ENCODE peak calls at places on chromosomes 12 and 14, in nine cellular contexts. One of them, this sample, is unnamed.

GRCh38 chr14:67371247-67372148 is 11.4 kb downstream of the EIF2S1 start:
- DNase-seq in HCEC 1CT: no peak
- DNase-seq in HT-29: no peak
- DNase-seq in NCI-H1105: no peak
- DNase-seq in EL: no peak
- DNase-seq in pancreas: no peak
- DNase-seq in fibroblast of lung: peak
- DNase-seq in NCI-H146: no peak
- DNase-seq in sciatic nerve: no peak
- DNase-seq in this sample: no peak

GRCh38 chr12:3073438-3074255 is 3.5 kb upstream of the TSPAN9 start:
- DNase-seq in HCEC 1CT: peak
- DNase-seq in HT-29: peak
- DNase-seq in NCI-H1105: peak
- DNase-seq in EL: peak
- DNase-seq in pancreas: peak
- DNase-seq in fibroblast of lung: peak
- DNase-seq in NCI-H146: peak
- DNase-seq in sciatic nerve: peak
- DNase-seq in this sample: peak

GRCh38 chr12:128524439-128524838 is 257.5 kb downstream of the TMEM132C start:
- DNase-seq in HCEC 1CT: no peak
- DNase-seq in HT-29: no peak
- DNase-seq in NCI-H1105: no peak
- DNase-seq in EL: no peak
- DNase-seq in pancreas: no peak
- DNase-seq in fibroblast of lung: no peak
- DNase-seq in NCI-H146: peak
- DNase-seq in sciatic nerve: no peak
- DNase-seq in this sample: no peak

GRCh38 chr14:94625353-94625635 is 13.1 kb downstream of the SERPINA3 start:
- DNase-seq in HCEC 1CT: no peak
- DNase-seq in HT-29: no peak
- DNase-seq in NCI-H1105: no peak
- DNase-seq in EL: no peak
- DNase-seq in pancreas: no peak
- DNase-seq in fibroblast of lung: peak
- DNase-seq in NCI-H146: no peak
- DNase-seq in sciatic nerve: no peak
- DNase-seq in this sample: no peak

GRCh38 chr14:93002851-93003298 is 79.9 kb downstream of the CHGA start:
- DNase-seq in HCEC 1CT: no peak
- DNase-seq in HT-29: no peak
- DNase-seq in NCI-H1105: no peak
- DNase-seq in EL: no peak
- DNase-seq in pancreas: no peak
- DNase-seq in fibroblast of lung: no peak
- DNase-seq in NCI-H146: no peak
- DNase-seq in sciatic nerve: no peak
- DNase-seq in this sample: no peak

GRCh38 chr14:59355101-59355500 is 110.1 kb downstream of the GPR135 start:
- DNase-seq in HCEC 1CT: no peak
- DNase-seq in HT-29: no peak
- DNase-seq in NCI-H1105: no peak
- DNase-seq in EL: no peak
- DNase-seq in pancreas: no peak
- DNase-seq in fibroblast of lung: no peak
- DNase-seq in NCI-H146: no peak
- DNase-seq in sciatic nerve: no peak
- DNase-seq in this sample: no peak

GRCh38 chr12:15601210-15601800 is 187.9 kb downstream of the EPS8 start:
- DNase-seq in HCEC 1CT: peak
- DNase-seq in HT-29: peak
- DNase-seq in NCI-H1105: no peak
- DNase-seq in EL: peak
- DNase-seq in pancreas: no peak
- DNase-seq in fibroblast of lung: peak
- DNase-seq in NCI-H146: no peak
- DNase-seq in sciatic nerve: no peak
- DNase-seq in this sample: no peak

GRCh38 chr14:23388996-23389395 is 12.2 kb downstream of the CMTM5 start:
- DNase-seq in HCEC 1CT: no peak
- DNase-seq in HT-29: no peak
- DNase-seq in NCI-H1105: no peak
- DNase-seq in EL: no peak
- DNase-seq in pancreas: no peak
- DNase-seq in fibroblast of lung: no peak
- DNase-seq in NCI-H146: no peak
- DNase-seq in sciatic nerve: no peak
- DNase-seq in this sample: no peak

GRCh38 chr14:71415404-71415690 is 508.1 kb downstream of the PCNX1 start:
- DNase-seq in HCEC 1CT: peak
- DNase-seq in HT-29: no peak
- DNase-seq in NCI-H1105: no peak
- DNase-seq in EL: peak
- DNase-seq in pancreas: no peak
- DNase-seq in fibroblast of lung: peak
- DNase-seq in NCI-H146: no peak
- DNase-seq in sciatic nerve: no peak
- DNase-seq in this sample: no peak

GRCh38 chr14:100086361-100086760 is 21.1 kb downstream of the EVL start:
- DNase-seq in HCEC 1CT: no peak
- DNase-seq in HT-29: no peak
- DNase-seq in NCI-H1105: no peak
- DNase-seq in EL: no peak
- DNase-seq in pancreas: no peak
- DNase-seq in fibroblast of lung: no peak
- DNase-seq in NCI-H146: no peak
- DNase-seq in sciatic nerve: no peak
- DNase-seq in this sample: no peak

GRCh38 chr12:112584266-112584722 is 165.5 kb downstream of the PTPN11 start:
- DNase-seq in HCEC 1CT: no peak
- DNase-seq in HT-29: peak
- DNase-seq in NCI-H1105: no peak
- DNase-seq in EL: peak
- DNase-seq in pancreas: no peak
- DNase-seq in fibroblast of lung: no peak
- DNase-seq in NCI-H146: no peak
- DNase-seq in sciatic nerve: no peak
- DNase-seq in this sample: no peak

GRCh38 chr14:54314365-54315134 is 82.3 kb upstream of the CDKN3 start:
- DNase-seq in HCEC 1CT: no peak
- DNase-seq in HT-29: no peak
- DNase-seq in NCI-H1105: no peak
- DNase-seq in EL: no peak
- DNase-seq in pancreas: no peak
- DNase-seq in fibroblast of lung: no peak
- DNase-seq in NCI-H146: no peak
- DNase-seq in sciatic nerve: no peak
- DNase-seq in this sample: no peak

GRCh38 chr14:38662781-38663180 is 406.9 kb upstream of the CLEC14A start:
- DNase-seq in HCEC 1CT: no peak
- DNase-seq in HT-29: no peak
- DNase-seq in NCI-H1105: peak
- DNase-seq in EL: no peak
- DNase-seq in pancreas: no peak
- DNase-seq in fibroblast of lung: no peak
- DNase-seq in NCI-H146: peak
- DNase-seq in sciatic nerve: no peak
- DNase-seq in this sample: no peak

GRCh38 chr12:8709124-8709830 is 11.5 kb downstream of the RIMKLB start:
- DNase-seq in HCEC 1CT: no peak
- DNase-seq in HT-29: no peak
- DNase-seq in NCI-H1105: no peak
- DNase-seq in EL: peak
- DNase-seq in pancreas: no peak
- DNase-seq in fibroblast of lung: no peak
- DNase-seq in NCI-H146: no peak
- DNase-seq in sciatic nerve: no peak
- DNase-seq in this sample: no peak

GRCh38 chr14:20415723-20416622 is 2.7 kb upstream of the TEP1 start:
- DNase-seq in HCEC 1CT: peak
- DNase-seq in HT-29: peak
- DNase-seq in NCI-H1105: peak
- DNase-seq in EL: peak
- DNase-seq in pancreas: no peak
- DNase-seq in fibroblast of lung: peak
- DNase-seq in NCI-H146: peak
- DNase-seq in sciatic nerve: no peak
- DNase-seq in this sample: peak

GRCh38 chr12:18483723-18484325 is 222.5 kb downstream of the PIK3C2G start:
- DNase-seq in HCEC 1CT: no peak
- DNase-seq in HT-29: no peak
- DNase-seq in NCI-H1105: no peak
- DNase-seq in EL: no peak
- DNase-seq in pancreas: no peak
- DNase-seq in fibroblast of lung: no peak
- DNase-seq in NCI-H146: peak
- DNase-seq in sciatic nerve: no peak
- DNase-seq in this sample: no peak

GRCh38 chr12:49552014-49552413 is 13.2 kb downstream of the KCNH3 start:
- DNase-seq in HCEC 1CT: no peak
- DNase-seq in HT-29: no peak
- DNase-seq in NCI-H1105: no peak
- DNase-seq in EL: no peak
- DNase-seq in pancreas: peak
- DNase-seq in fibroblast of lung: no peak
- DNase-seq in NCI-H146: no peak
- DNase-seq in sciatic nerve: no peak
- DNase-seq in this sample: no peak

GRCh38 chr12:15613981-15614380 is 175.2 kb downstream of the EPS8 start:
- DNase-seq in HCEC 1CT: peak
- DNase-seq in HT-29: no peak
- DNase-seq in NCI-H1105: no peak
- DNase-seq in EL: peak
- DNase-seq in pancreas: no peak
- DNase-seq in fibroblast of lung: peak
- DNase-seq in NCI-H146: no peak
- DNase-seq in sciatic nerve: no peak
- DNase-seq in this sample: no peak

GRCh38 chr12:121181181-121181580 is 28.7 kb upstream of the P2RX4 start:
- DNase-seq in HCEC 1CT: peak
- DNase-seq in HT-29: no peak
- DNase-seq in NCI-H1105: no peak
- DNase-seq in EL: peak
- DNase-seq in pancreas: no peak
- DNase-seq in fibroblast of lung: peak
- DNase-seq in NCI-H146: no peak
- DNase-seq in sciatic nerve: no peak
- DNase-seq in this sample: no peak

GRCh38 chr12:58314610-58315009 is 373.2 kb downstream of the ATP23 start:
- DNase-seq in HCEC 1CT: peak
- DNase-seq in HT-29: no peak
- DNase-seq in NCI-H1105: no peak
- DNase-seq in EL: peak
- DNase-seq in pancreas: no peak
- DNase-seq in fibroblast of lung: peak
- DNase-seq in NCI-H146: no peak
- DNase-seq in sciatic nerve: no peak
- DNase-seq in this sample: no peak

GRCh38 chr12:11836282-11836963 is 186.9 kb downstream of the ETV6 start:
- DNase-seq in HCEC 1CT: no peak
- DNase-seq in HT-29: no peak
- DNase-seq in NCI-H1105: no peak
- DNase-seq in EL: no peak
- DNase-seq in pancreas: no peak
- DNase-seq in fibroblast of lung: no peak
- DNase-seq in NCI-H146: no peak
- DNase-seq in sciatic nerve: no peak
- DNase-seq in this sample: peak

GRCh38 chr14:96961895-96962294 is 164.7 kb downstream of the VRK1 start:
- DNase-seq in HCEC 1CT: no peak
- DNase-seq in HT-29: no peak
- DNase-seq in NCI-H1105: no peak
- DNase-seq in EL: no peak
- DNase-seq in pancreas: no peak
- DNase-seq in fibroblast of lung: no peak
- DNase-seq in NCI-H146: no peak
- DNase-seq in sciatic nerve: no peak
- DNase-seq in this sample: no peak

GRCh38 chr12:23611320-23611719 is 338.1 kb downstream of the SOX5 start:
- DNase-seq in HCEC 1CT: peak
- DNase-seq in HT-29: no peak
- DNase-seq in NCI-H1105: peak
- DNase-seq in EL: no peak
- DNase-seq in pancreas: no peak
- DNase-seq in fibroblast of lung: peak
- DNase-seq in NCI-H146: no peak
- DNase-seq in sciatic nerve: no peak
- DNase-seq in this sample: no peak

GRCh38 chr12:109930028-109930800 is 30.1 kb downstream of the TCHP start:
- DNase-seq in HCEC 1CT: no peak
- DNase-seq in HT-29: no peak
- DNase-seq in NCI-H1105: no peak
- DNase-seq in EL: no peak
- DNase-seq in pancreas: peak
- DNase-seq in fibroblast of lung: no peak
- DNase-seq in NCI-H146: no peak
- DNase-seq in sciatic nerve: no peak
- DNase-seq in this sample: no peak

GRCh38 chr12:94171595-94171930 is 23.2 kb downstream of the PLXNC1 start:
- DNase-seq in HCEC 1CT: peak
- DNase-seq in HT-29: no peak
- DNase-seq in NCI-H1105: no peak
- DNase-seq in EL: peak
- DNase-seq in pancreas: no peak
- DNase-seq in fibroblast of lung: peak
- DNase-seq in NCI-H146: no peak
- DNase-seq in sciatic nerve: no peak
- DNase-seq in this sample: no peak

GRCh38 chr14:34237677-34238076 is 224.4 kb downstream of the SPTSSA start:
- DNase-seq in HCEC 1CT: no peak
- DNase-seq in HT-29: no peak
- DNase-seq in NCI-H1105: no peak
- DNase-seq in EL: no peak
- DNase-seq in pancreas: no peak
- DNase-seq in fibroblast of lung: no peak
- DNase-seq in NCI-H146: no peak
- DNase-seq in sciatic nerve: no peak
- DNase-seq in this sample: no peak

GRCh38 chr14:25111061-25111601 is 61.2 kb upstream of the STXBP6 start:
- DNase-seq in HCEC 1CT: peak
- DNase-seq in HT-29: no peak
- DNase-seq in NCI-H1105: no peak
- DNase-seq in EL: peak
- DNase-seq in pancreas: no peak
- DNase-seq in fibroblast of lung: peak
- DNase-seq in NCI-H146: no peak
- DNase-seq in sciatic nerve: no peak
- DNase-seq in this sample: no peak

GRCh38 chr14:60093088-60093487 is 1.4 kb downstream of the PCNX4 start:
- DNase-seq in HCEC 1CT: peak
- DNase-seq in HT-29: no peak
- DNase-seq in NCI-H1105: no peak
- DNase-seq in EL: no peak
- DNase-seq in pancreas: no peak
- DNase-seq in fibroblast of lung: no peak
- DNase-seq in NCI-H146: no peak
- DNase-seq in sciatic nerve: no peak
- DNase-seq in this sample: no peak

GRCh38 chr12:124633954-124634352 is 66.5 kb upstream of the NCOR2 start:
- DNase-seq in HCEC 1CT: no peak
- DNase-seq in HT-29: no peak
- DNase-seq in NCI-H1105: no peak
- DNase-seq in EL: no peak
- DNase-seq in pancreas: no peak
- DNase-seq in fibroblast of lung: no peak
- DNase-seq in NCI-H146: no peak
- DNase-seq in sciatic nerve: no peak
- DNase-seq in this sample: no peak

GRCh38 chr14:83478741-83479140 is 1945.1 kb upstream of the SEL1L start:
- DNase-seq in HCEC 1CT: no peak
- DNase-seq in HT-29: no peak
- DNase-seq in NCI-H1105: no peak
- DNase-seq in EL: peak
- DNase-seq in pancreas: no peak
- DNase-seq in fibroblast of lung: peak
- DNase-seq in NCI-H146: no peak
- DNase-seq in sciatic nerve: no peak
- DNase-seq in this sample: no peak

GRCh38 chr12:40063424-40063823 is 42.5 kb downstream of the SLC2A13 start:
- DNase-seq in HCEC 1CT: no peak
- DNase-seq in HT-29: no peak
- DNase-seq in NCI-H1105: peak
- DNase-seq in EL: no peak
- DNase-seq in pancreas: no peak
- DNase-seq in fibroblast of lung: peak
- DNase-seq in NCI-H146: no peak
- DNase-seq in sciatic nerve: no peak
- DNase-seq in this sample: no peak